ENCODE peak calls at places on chromosomes 1 and 21, in five cellular contexts. One of them, this sample, is unnamed.

GRCh38 chr1:198492872-198493271 is 47.6 kb downstream of the ATP6V1G3 start:
- DNase-seq in upper lobe of right lung: no peak
- DNase-seq in heart right ventricle: no peak
- DNase-seq in endothelial cell: no peak
- DNase-seq in fibroblast of mammary gland: peak
- DNase-seq in this sample: no peak

GRCh38 chr1:8660455-8660854 is 157.0 kb downstream of the RERE start:
- DNase-seq in upper lobe of right lung: no peak
- DNase-seq in heart right ventricle: peak
- DNase-seq in endothelial cell: no peak
- DNase-seq in fibroblast of mammary gland: peak
- DNase-seq in this sample: no peak

GRCh38 chr1:45011837-45012638 is at the start of gene UROD:
- DNase-seq in upper lobe of right lung: peak
- DNase-seq in heart right ventricle: peak
- DNase-seq in endothelial cell: peak
- DNase-seq in fibroblast of mammary gland: peak
- DNase-seq in this sample: peak

GRCh38 chr1:234643111-234643849 is 33.3 kb upstream of the IRF2BP2 start:
- DNase-seq in upper lobe of right lung: peak
- DNase-seq in heart right ventricle: no peak
- DNase-seq in endothelial cell: no peak
- DNase-seq in fibroblast of mammary gland: no peak
- DNase-seq in this sample: no peak

GRCh38 chr1:14812189-14812588 is 213.7 kb downstream of the KAZN start:
- DNase-seq in upper lobe of right lung: no peak
- DNase-seq in heart right ventricle: no peak
- DNase-seq in endothelial cell: no peak
- DNase-seq in fibroblast of mammary gland: no peak
- DNase-seq in this sample: no peak

GRCh38 chr21:29938968-29939858 is 583 bp downstream of the GRIK1 start:
- DNase-seq in upper lobe of right lung: no peak
- DNase-seq in heart right ventricle: no peak
- DNase-seq in endothelial cell: peak
- DNase-seq in fibroblast of mammary gland: peak
- DNase-seq in this sample: no peak

GRCh38 chr1:231550448-231550781 is 21.9 kb downstream of the TSNAX start:
- DNase-seq in upper lobe of right lung: no peak
- DNase-seq in heart right ventricle: no peak
- DNase-seq in endothelial cell: peak
- DNase-seq in fibroblast of mammary gland: peak
- DNase-seq in this sample: peak

GRCh38 chr1:27391511-27392095 is 819 bp upstream of the GPR3 start:
- DNase-seq in upper lobe of right lung: peak
- DNase-seq in heart right ventricle: peak
- DNase-seq in endothelial cell: no peak
- DNase-seq in fibroblast of mammary gland: peak
- DNase-seq in this sample: peak

GRCh38 chr1:19772053-19772452 is 27.7 kb downstream of the TMCO4 start:
- DNase-seq in upper lobe of right lung: no peak
- DNase-seq in heart right ventricle: no peak
- DNase-seq in endothelial cell: no peak
- DNase-seq in fibroblast of mammary gland: no peak
- DNase-seq in this sample: no peak

GRCh38 chr1:33142483-33143065 is 39.3 kb downstream of the TRIM62 start:
- DNase-seq in upper lobe of right lung: no peak
- DNase-seq in heart right ventricle: no peak
- DNase-seq in endothelial cell: no peak
- DNase-seq in fibroblast of mammary gland: no peak
- DNase-seq in this sample: no peak

GRCh38 chr1:21651214-21652042 is 17.7 kb downstream of the RAP1GAP start:
- DNase-seq in upper lobe of right lung: peak
- DNase-seq in heart right ventricle: no peak
- DNase-seq in endothelial cell: no peak
- DNase-seq in fibroblast of mammary gland: no peak
- DNase-seq in this sample: peak

GRCh38 chr1:46174448-46175231 is at the start of gene TSPAN1:
- DNase-seq in upper lobe of right lung: no peak
- DNase-seq in heart right ventricle: no peak
- DNase-seq in endothelial cell: no peak
- DNase-seq in fibroblast of mammary gland: peak
- DNase-seq in this sample: no peak

DNA sequence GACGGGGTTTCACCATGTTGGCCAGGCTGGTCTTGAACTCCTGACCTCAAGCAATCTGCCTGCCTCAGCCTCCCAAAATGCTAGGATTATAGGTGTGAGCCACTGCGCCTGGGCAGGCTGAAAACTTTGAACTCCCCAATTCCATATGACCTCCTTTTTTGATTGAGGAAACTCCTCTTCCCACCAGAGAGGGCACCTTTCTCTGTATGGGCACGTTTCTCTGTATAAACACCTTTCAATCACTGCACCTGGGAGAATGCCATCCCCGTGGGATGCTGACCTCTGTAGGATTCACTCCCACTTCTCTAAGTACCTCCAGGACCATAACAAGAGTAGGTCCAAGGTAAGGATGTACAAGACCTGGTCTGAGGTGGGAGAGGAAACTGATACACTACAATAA is 9.7 kb upstream of the TEDDM1 start:
- DNase-seq in upper lobe of right lung: no peak
- DNase-seq in heart right ventricle: no peak
- DNase-seq in endothelial cell: no peak
- DNase-seq in fibroblast of mammary gland: no peak
- DNase-seq in this sample: no peak
- TF ChIP-seq CTCF in upper lobe of right lung: no peak
- TF ChIP-seq CTCF in heart right ventricle: no peak
- TF ChIP-seq CTCF in endothelial cell: no peak
- TF ChIP-seq CTCF in fibroblast of mammary gland: no peak
- TF ChIP-seq CTCF in this sample: no peak

GRCh38 chr1:220011620-220012019 is 34.7 kb downstream of the EPRS1 start:
- DNase-seq in upper lobe of right lung: no peak
- DNase-seq in heart right ventricle: no peak
- DNase-seq in endothelial cell: no peak
- DNase-seq in fibroblast of mammary gland: peak
- DNase-seq in this sample: no peak

GRCh38 chr1:220007438-220007837 is 38.9 kb downstream of the EPRS1 start:
- DNase-seq in upper lobe of right lung: no peak
- DNase-seq in heart right ventricle: no peak
- DNase-seq in endothelial cell: no peak
- DNase-seq in fibroblast of mammary gland: peak
- DNase-seq in this sample: no peak

GRCh38 chr1:220013497-220013896 is 32.8 kb downstream of the EPRS1 start:
- DNase-seq in upper lobe of right lung: no peak
- DNase-seq in heart right ventricle: no peak
- DNase-seq in endothelial cell: no peak
- DNase-seq in fibroblast of mammary gland: peak
- DNase-seq in this sample: no peak

DNA sequence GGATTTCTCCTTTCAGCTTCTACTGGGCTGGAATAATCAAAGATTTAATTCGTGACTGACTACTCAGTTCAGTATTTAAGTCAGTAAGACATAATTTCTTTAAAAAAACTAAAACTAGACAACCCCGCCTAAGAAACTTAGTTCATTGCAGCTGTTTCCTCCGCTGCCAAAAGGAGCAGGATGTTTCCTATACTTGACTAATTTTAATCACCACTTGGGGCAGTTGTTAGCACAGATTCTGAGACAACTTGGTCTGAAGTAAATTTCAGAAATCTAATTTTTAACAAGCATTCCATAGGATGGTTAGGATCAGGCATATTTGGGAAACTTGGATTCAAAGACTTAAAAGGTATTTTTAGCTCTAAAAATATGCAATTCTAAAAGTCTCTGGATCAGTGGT is 34.0 kb downstream of the EPRS1 start:
- DNase-seq in upper lobe of right lung: no peak
- DNase-seq in heart right ventricle: no peak
- DNase-seq in endothelial cell: no peak
- DNase-seq in fibroblast of mammary gland: peak
- DNase-seq in this sample: no peak
- TF ChIP-seq CTCF in upper lobe of right lung: no peak
- TF ChIP-seq CTCF in heart right ventricle: no peak
- TF ChIP-seq CTCF in endothelial cell: no peak
- TF ChIP-seq CTCF in fibroblast of mammary gland: peak
- TF ChIP-seq CTCF in this sample: no peak

DNA sequence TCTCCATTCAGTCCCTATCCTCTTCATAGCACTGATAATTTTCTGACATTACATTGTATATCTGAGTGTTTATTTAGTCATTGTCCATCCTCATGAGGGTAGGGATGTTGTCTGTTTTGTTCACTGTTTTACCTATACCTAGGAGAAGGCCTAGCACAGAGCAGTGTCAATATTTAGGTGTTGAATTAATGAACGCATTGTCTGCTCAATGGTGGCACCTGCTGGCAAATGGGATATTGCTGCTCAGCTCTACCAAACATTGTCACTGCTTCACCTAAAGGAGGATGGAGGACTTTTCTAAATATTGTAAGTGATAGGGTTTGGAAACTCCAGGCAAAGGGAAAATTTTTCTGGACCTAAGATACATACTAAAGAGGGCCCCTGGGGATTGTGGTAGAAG is 243.9 kb downstream of the RRAGC start:
- DNase-seq in upper lobe of right lung: no peak
- DNase-seq in heart right ventricle: no peak
- DNase-seq in endothelial cell: no peak
- DNase-seq in fibroblast of mammary gland: no peak
- DNase-seq in this sample: peak
- TF ChIP-seq CTCF in upper lobe of right lung: no peak
- TF ChIP-seq CTCF in heart right ventricle: no peak
- TF ChIP-seq CTCF in endothelial cell: no peak
- TF ChIP-seq CTCF in fibroblast of mammary gland: peak
- TF ChIP-seq CTCF in this sample: peak

GRCh38 chr1:40979241-40980067 is at the start of gene CTPS1:
- DNase-seq in upper lobe of right lung: peak
- DNase-seq in heart right ventricle: peak
- DNase-seq in endothelial cell: peak
- DNase-seq in fibroblast of mammary gland: peak
- DNase-seq in this sample: peak
- TF ChIP-seq CTCF in upper lobe of right lung: no peak
- TF ChIP-seq CTCF in heart right ventricle: no peak
- TF ChIP-seq CTCF in endothelial cell: no peak
- TF ChIP-seq CTCF in fibroblast of mammary gland: no peak
- TF ChIP-seq CTCF in this sample: peak

GRCh38 chr1:153958111-153958960 is at the start of gene CRTC2:
- DNase-seq in upper lobe of right lung: peak
- DNase-seq in heart right ventricle: peak
- DNase-seq in endothelial cell: peak
- DNase-seq in fibroblast of mammary gland: peak
- DNase-seq in this sample: peak
- TF ChIP-seq CTCF in upper lobe of right lung: no peak
- TF ChIP-seq CTCF in heart right ventricle: no peak
- TF ChIP-seq CTCF in endothelial cell: no peak
- TF ChIP-seq CTCF in fibroblast of mammary gland: no peak
- TF ChIP-seq CTCF in this sample: no peak

GRCh38 chr1:101259744-101260148 is 22.9 kb downstream of the S1PR1 start:
- DNase-seq in upper lobe of right lung: no peak
- DNase-seq in heart right ventricle: no peak
- DNase-seq in endothelial cell: no peak
- DNase-seq in fibroblast of mammary gland: peak
- DNase-seq in this sample: no peak

GRCh38 chr1:101253976-101254660 is 17.3 kb downstream of the S1PR1 start:
- DNase-seq in upper lobe of right lung: no peak
- DNase-seq in heart right ventricle: no peak
- DNase-seq in endothelial cell: no peak
- DNase-seq in fibroblast of mammary gland: peak
- DNase-seq in this sample: peak

GRCh38 chr1:101260531-101260930 is 23.7 kb downstream of the S1PR1 start:
- DNase-seq in upper lobe of right lung: no peak
- DNase-seq in heart right ventricle: no peak
- DNase-seq in endothelial cell: no peak
- DNase-seq in fibroblast of mammary gland: no peak
- DNase-seq in this sample: no peak

GRCh38 chr1:101261629-101262028 is 24.8 kb downstream of the S1PR1 start:
- DNase-seq in upper lobe of right lung: no peak
- DNase-seq in heart right ventricle: no peak
- DNase-seq in endothelial cell: no peak
- DNase-seq in fibroblast of mammary gland: no peak
- DNase-seq in this sample: no peak

GRCh38 chr1:101257500-101258325 is 20.9 kb downstream of the S1PR1 start:
- DNase-seq in upper lobe of right lung: no peak
- DNase-seq in heart right ventricle: no peak
- DNase-seq in endothelial cell: no peak
- DNase-seq in fibroblast of mammary gland: no peak
- DNase-seq in this sample: peak
- TF ChIP-seq CTCF in upper lobe of right lung: no peak
- TF ChIP-seq CTCF in heart right ventricle: no peak
- TF ChIP-seq CTCF in endothelial cell: no peak
- TF ChIP-seq CTCF in fibroblast of mammary gland: no peak
- TF ChIP-seq CTCF in this sample: no peak

DNA sequence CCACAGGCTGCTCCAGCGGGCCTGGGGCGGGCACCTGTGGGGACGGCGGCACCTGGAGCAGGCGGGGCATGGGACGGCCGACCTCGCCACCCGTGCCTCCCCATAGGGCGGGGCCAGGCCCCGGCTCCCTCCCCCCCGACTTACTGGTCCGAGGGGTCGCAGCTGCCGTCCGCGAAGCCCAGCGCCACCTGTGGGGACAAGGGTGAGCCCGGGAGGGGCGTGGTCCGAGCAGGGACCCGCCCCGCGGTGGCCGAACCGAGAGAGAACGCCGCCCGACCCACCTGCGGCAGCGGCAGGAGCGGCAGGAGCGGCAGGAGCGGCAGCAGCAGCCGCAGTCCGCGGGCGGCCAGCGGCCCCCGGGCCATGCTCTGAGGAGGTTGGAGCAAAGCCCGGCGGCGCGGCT is at the start of gene TMEM52:
- DNase-seq in upper lobe of right lung: no peak
- DNase-seq in heart right ventricle: no peak
- DNase-seq in endothelial cell: no peak
- DNase-seq in fibroblast of mammary gland: no peak
- DNase-seq in this sample: no peak
- TF ChIP-seq CTCF in upper lobe of right lung: no peak
- TF ChIP-seq CTCF in heart right ventricle: no peak
- TF ChIP-seq CTCF in endothelial cell: no peak
- TF ChIP-seq CTCF in fibroblast of mammary gland: no peak
- TF ChIP-seq CTCF in this sample: no peak

GRCh38 chr1:55860816-55861519 is 645.8 kb upstream of the USP24 start:
- DNase-seq in upper lobe of right lung: no peak
- DNase-seq in heart right ventricle: no peak
- DNase-seq in endothelial cell: peak
- DNase-seq in fibroblast of mammary gland: no peak
- DNase-seq in this sample: no peak
- TF ChIP-seq CTCF in upper lobe of right lung: no peak
- TF ChIP-seq CTCF in heart right ventricle: no peak
- TF ChIP-seq CTCF in endothelial cell: no peak
- TF ChIP-seq CTCF in fibroblast of mammary gland: no peak
- TF ChIP-seq CTCF in this sample: no peak

GRCh38 chr1:162732094-162732493 is 58.4 kb upstream of the HSD17B7 start:
- DNase-seq in upper lobe of right lung: no peak
- DNase-seq in heart right ventricle: no peak
- DNase-seq in endothelial cell: no peak
- DNase-seq in fibroblast of mammary gland: no peak
- DNase-seq in this sample: no peak
- TF ChIP-seq CTCF in upper lobe of right lung: no peak
- TF ChIP-seq CTCF in heart right ventricle: no peak
- TF ChIP-seq CTCF in endothelial cell: no peak
- TF ChIP-seq CTCF in fibroblast of mammary gland: no peak
- TF ChIP-seq CTCF in this sample: no peak

GRCh38 chr1:25232866-25233784 is 823 bp upstream of the SYF2 start:
- DNase-seq in upper lobe of right lung: peak
- DNase-seq in heart right ventricle: peak
- DNase-seq in endothelial cell: peak
- DNase-seq in fibroblast of mammary gland: peak
- DNase-seq in this sample: peak
- TF ChIP-seq CTCF in upper lobe of right lung: no peak
- TF ChIP-seq CTCF in heart right ventricle: no peak
- TF ChIP-seq CTCF in endothelial cell: no peak
- TF ChIP-seq CTCF in fibroblast of mammary gland: no peak
- TF ChIP-seq CTCF in this sample: no peak

This sample was measured in activated CD8-positive, alpha-beta T cell treated with anti-CD3 and anti-CD28 coated beads for 36 hours.